ENCODE peak calls at places on chromosomes 12 and 14, in nine cellular contexts. U is psoas muscle, L is glutamatergic neuron, K is fibroblast of the aortic adventitia, W is lower lobe of right lung, A is upper lobe of right lung, O is activated B cell treated with CpG ODN at 0.5 μM for 24 hours, R is fibroblast of lung, B is astrocyte of the spinal cord. G is an unnamed sample.

GRCh38 chr12:24947541-24948451 is 1.1 kb downstream of the BCAT1 start:
- DNase-seq in U (no peak), L (no peak), K (peak; percentile 35), W (no peak), A (no peak), O (no peak), R (peak; percentile 25), B (peak; percentile 35), G (no peak)

GRCh38 chr12:42587564-42588307 is 1.8 kb downstream of the PRICKLE1 start:
- DNase-seq in U (no peak), L (peak; percentile 47), K (peak; percentile 47), W (no peak), A (no peak), O (no peak), R (no peak), B (no peak), G (no peak)

GRCh38 chr12:153080-153746 is 60.7 kb downstream of the SLC6A12 start:
- DNase-seq in U (peak; percentile 64), L (peak; percentile 87), K (peak; percentile 9), W (peak; percentile 80), A (peak; percentile 84), O (peak; percentile 18), R (peak; percentile 38), B (peak; percentile 23), G (no peak)

GRCh38 chr14:106286697-106287290 is 760.4 kb downstream of the TMEM121 start:
- DNase-seq in U (no peak), L (no peak), K (no peak), W (no peak), A (no peak), O (no peak), R (no peak), B (no peak), G (no peak)

GRCh38 chr14:75604979-75605825 is 26.8 kb downstream of the FLVCR2 start:
- DNase-seq in U (no peak), L (no peak), K (peak; percentile 49), W (no peak), A (peak; percentile 66), O (no peak), R (peak; percentile 7), B (peak; percentile 91), G (no peak)

GRCh38 chr14:94342334-94342934 is 19.3 kb upstream of the SERPINA6 start:
- DNase-seq in U (peak; percentile 76), L (no peak), K (peak; percentile 100), W (peak; percentile 80), A (peak; percentile 78), O (no peak), R (peak; percentile 100), B (peak; percentile 100), G (peak; percentile 85)

GRCh38 chr12:43338848-43339526 is 213.0 kb downstream of the ADAMTS20 start:
- DNase-seq in U (no peak), L (no peak), K (peak; percentile 78), W (no peak), A (no peak), O (no peak), R (peak; percentile 77), B (peak; percentile 86), G (no peak)

GRCh38 chr12:45509187-45509586 is 220.3 kb upstream of the ARID2 start:
- DNase-seq in U (no peak), L (no peak), K (no peak), W (no peak), A (no peak), O (no peak), R (no peak), B (no peak), G (no peak)

GRCh38 chr12:30977537-30978349 is 51.2 kb downstream of the TSPAN11 start:
- DNase-seq in U (no peak), L (no peak), K (no peak), W (no peak), A (no peak), O (no peak), R (no peak), B (no peak), G (no peak)

GRCh38 chr12:94147991-94148840 is at the start of gene PLXNC1:
- DNase-seq in U (peak; percentile 77), L (peak; percentile 76), K (peak; percentile 35), W (peak; percentile 81), A (peak; percentile 82), O (peak; percentile 71), R (peak; percentile 60), B (peak; percentile 27), G (no peak)

GRCh38 chr12:104895405-104895804 is 62.7 kb downstream of the SLC41A2 start:
- DNase-seq in U (no peak), L (no peak), K (no peak), W (no peak), A (no peak), O (no peak), R (no peak), B (no peak), G (no peak)

GRCh38 chr12:98741615-98742265 is 96.7 kb downstream of the APAF1 start:
- DNase-seq in U (no peak), L (peak; percentile 56), K (no peak), W (no peak), A (no peak), O (no peak), R (no peak), B (no peak), G (no peak)

GRCh38 chr12:47980172-47980571 is 16.8 kb downstream of the TMEM106C start:
- DNase-seq in U (no peak), L (no peak), K (no peak), W (no peak), A (no peak), O (no peak), R (no peak), B (no peak), G (no peak)

GRCh38 chr14:69055125-69055524 is 76.0 kb upstream of the ACTN1 start:
- DNase-seq in U (no peak), L (no peak), K (no peak), W (no peak), A (no peak), O (no peak), R (peak; percentile 99), B (peak; percentile 97), G (no peak)

GRCh38 chr12:130873825-130874224 is 2.0 kb downstream of the RAN start:
- DNase-seq in U (no peak), L (no peak), K (no peak), W (no peak), A (no peak), O (no peak), R (no peak), B (no peak), G (no peak)

GRCh38 chr12:18849080-18849479 is 111.2 kb downstream of the CAPZA3 start:
- DNase-seq in U (no peak), L (no peak), K (peak; percentile 20), W (no peak), A (no peak), O (no peak), R (peak; percentile 79), B (peak; percentile 92), G (no peak)

DNA sequence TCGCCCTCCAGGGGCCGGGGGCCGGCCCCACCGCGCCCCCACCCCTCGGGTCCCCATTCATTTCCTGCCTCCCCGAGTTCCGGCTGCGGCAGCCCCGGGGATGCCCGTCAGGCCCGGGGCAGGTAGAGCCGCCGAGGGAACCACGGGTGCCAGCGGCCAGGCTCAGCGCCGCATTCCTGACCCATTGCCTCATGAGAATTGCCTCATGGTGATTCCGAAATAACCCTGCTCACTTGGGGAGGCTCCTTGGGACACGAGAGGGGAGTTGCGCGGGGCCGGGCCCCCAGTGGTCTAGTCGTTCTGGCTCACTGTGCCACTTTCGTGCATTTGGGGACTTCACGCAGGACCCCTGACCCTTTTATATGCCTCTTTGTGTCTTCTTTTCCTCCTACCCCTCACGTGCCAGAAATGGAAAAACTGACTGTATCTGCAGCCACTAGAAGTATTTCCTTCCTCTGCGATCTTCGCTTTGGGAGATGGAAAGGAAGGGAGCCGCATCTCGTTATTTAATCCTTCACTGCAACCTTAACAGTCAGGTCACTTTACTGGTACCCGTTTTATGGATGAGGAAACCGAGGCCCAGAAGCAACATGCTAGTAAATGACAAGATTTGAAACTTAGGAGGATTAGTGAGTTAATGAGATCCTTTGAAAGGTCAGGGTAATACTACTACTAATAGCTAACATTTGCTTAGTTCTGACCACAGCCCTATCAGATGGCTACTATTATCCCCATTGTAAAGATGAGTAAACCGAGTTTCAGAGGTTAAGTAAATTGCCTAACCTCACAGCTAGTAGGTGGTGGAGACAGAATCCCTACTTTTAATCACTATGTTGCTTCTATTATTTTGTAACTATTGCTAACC is 754 bp downstream of the PTPN11 start:
- DNase-seq in U (peak; percentile 89), L (no peak), K (peak; percentile 85), W (peak; percentile 76), A (peak; percentile 87), O (no peak), R (peak; percentile 78), B (peak; percentile 75), G (peak; percentile 59)
- TF ChIP-seq CTCF in U (no peak), L (peak; percentile 31), K (no peak), W (no peak), A (no peak), O (no peak), R (no peak), B (no peak), G (no peak)

GRCh38 chr14:22536853-22537338 is 52.1 kb downstream of the DAD1 start:
- DNase-seq in U (peak; percentile 60), L (no peak), K (peak; percentile 94), W (no peak), A (no peak), O (no peak), R (peak; percentile 98), B (peak; percentile 95), G (peak; percentile 67)
- TF ChIP-seq CTCF in U (no peak), L (no peak), K (no peak), W (no peak), A (no peak), O (no peak), R (no peak), B (no peak), G (no peak)

DNA sequence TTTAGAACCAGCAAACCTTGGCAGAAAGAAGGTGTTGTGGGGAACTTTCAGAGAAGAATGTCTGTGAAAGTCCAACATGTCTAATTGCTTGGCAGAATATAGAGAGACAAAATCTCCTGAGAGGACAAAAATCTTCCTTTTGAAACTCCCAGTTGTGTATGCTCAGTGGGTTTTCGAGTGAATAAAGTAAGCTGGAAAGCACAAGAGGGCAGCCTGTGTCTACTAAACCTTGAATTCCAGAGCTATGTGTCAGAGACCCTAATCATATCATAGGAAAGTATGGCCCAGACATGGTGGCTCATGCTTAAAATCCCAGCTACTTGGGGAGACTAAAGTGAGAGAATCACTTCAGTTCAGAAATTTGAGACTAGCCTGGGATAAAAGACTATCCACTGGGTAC is 661.2 kb downstream of the SLC16A7 start:
- DNase-seq in U (no peak), L (no peak), K (peak; percentile 88), W (no peak), A (no peak), O (no peak), R (peak; percentile 87), B (peak; percentile 80), G (no peak)
- TF ChIP-seq CTCF in U (no peak), L (no peak), K (peak; percentile 23), W (no peak), A (no peak), O (no peak), R (peak; percentile 28), B (peak; percentile 27), G (no peak)

DNA sequence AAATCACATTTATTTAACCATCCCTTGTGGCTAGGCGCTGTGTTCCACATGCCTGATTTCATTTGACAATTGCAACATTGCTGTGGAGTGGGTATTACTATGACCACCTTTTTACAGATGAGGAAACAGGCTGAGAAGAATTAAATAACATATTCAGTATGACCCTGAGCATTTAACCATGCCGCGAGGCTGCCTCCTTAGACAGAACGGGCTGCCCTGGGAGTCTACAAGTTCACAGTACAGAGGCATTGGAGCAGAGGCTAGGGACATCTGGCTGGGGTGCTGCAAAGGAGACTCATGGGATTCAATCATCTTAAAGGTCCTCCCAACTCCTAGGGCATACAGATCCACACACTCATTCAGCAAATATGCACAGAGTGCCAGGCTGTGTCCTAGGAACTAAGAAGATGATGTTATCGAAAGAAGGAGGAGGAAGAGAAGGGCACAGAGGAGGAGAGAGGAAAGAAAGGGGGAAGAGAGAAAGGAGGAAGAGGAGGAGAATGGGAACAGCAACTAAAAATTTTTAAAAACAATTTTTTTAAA is 164.7 kb upstream of the CCND2 start:
- DNase-seq in U (no peak), L (no peak), K (no peak), W (no peak), A (no peak), O (no peak), R (no peak), B (no peak), G (no peak)
- TF ChIP-seq CTCF in U (no peak), L (no peak), K (no peak), W (no peak), A (no peak), O (no peak), R (no peak), B (no peak), G (no peak)

G was measured in omental fat pad.